ENCODE peak calls at places on chromosome 22, in eight cellular contexts. M is NB4; S is heart right ventricle; A is cardiac fibroblast; C is CD8-positive, alpha-beta T cell; X is tibial artery; V is HCT116; L is GM06990. Z is an unnamed sample.

GRCh38 chr22:36010090-36010489 is 18.5 kb downstream of the RBFOX2 start:
- DNase-seq in C (no peak), V (no peak), S (no peak), X (no peak), M (no peak), L (no peak), A (no peak), Z (no peak)

GRCh38 chr22:20602589-20603164 is 95.3 kb downstream of the MED15 start:
- DNase-seq in S (no peak), M (no peak), L (no peak), A (no peak), X (no peak), C (no peak), V (no peak), Z (no peak)

GRCh38 chr22:17930455-17931313 is 93.7 kb downstream of the MICAL3 start:
- DNase-seq in M (no peak), S (no peak), C (no peak), X (no peak), A (no peak), L (no peak), V (no peak), Z (no peak)

GRCh38 chr22:45125198-45125597 is 38.5 kb upstream of the NUP50 start:
- DNase-seq in S (no peak), V (no peak), M (no peak), C (no peak), L (no peak), X (no peak), A (peak), Z (no peak)

GRCh38 chr22:49183826-49184216 is 643.9 kb downstream of the BRD1 start:
- DNase-seq in C (no peak), A (no peak), S (no peak), M (peak), X (no peak), V (no peak), L (no peak), Z (no peak)

GRCh38 chr22:41919357-41920224 is 4.7 kb upstream of the SHISA8 start:
- DNase-seq in X (no peak), V (no peak), L (peak), C (no peak), M (peak), S (peak), A (peak), Z (peak)

GRCh38 chr22:27348634-27349033 is 452.9 kb downstream of the MN1 start:
- DNase-seq in C (no peak), S (no peak), X (no peak), V (no peak), A (peak), M (peak), L (no peak), Z (no peak)

GRCh38 chr22:35375031-35375430 is 5.9 kb upstream of the HMOX1 start:
- DNase-seq in S (no peak), M (peak), V (no peak), C (no peak), L (no peak), X (no peak), A (no peak), Z (no peak)

GRCh38 chr22:49853981-49854791 is 542 bp downstream of the ZBED4 start:
- DNase-seq in V (no peak), A (peak), S (peak), C (no peak), M (peak), L (peak), X (no peak), Z (peak)

DNA sequence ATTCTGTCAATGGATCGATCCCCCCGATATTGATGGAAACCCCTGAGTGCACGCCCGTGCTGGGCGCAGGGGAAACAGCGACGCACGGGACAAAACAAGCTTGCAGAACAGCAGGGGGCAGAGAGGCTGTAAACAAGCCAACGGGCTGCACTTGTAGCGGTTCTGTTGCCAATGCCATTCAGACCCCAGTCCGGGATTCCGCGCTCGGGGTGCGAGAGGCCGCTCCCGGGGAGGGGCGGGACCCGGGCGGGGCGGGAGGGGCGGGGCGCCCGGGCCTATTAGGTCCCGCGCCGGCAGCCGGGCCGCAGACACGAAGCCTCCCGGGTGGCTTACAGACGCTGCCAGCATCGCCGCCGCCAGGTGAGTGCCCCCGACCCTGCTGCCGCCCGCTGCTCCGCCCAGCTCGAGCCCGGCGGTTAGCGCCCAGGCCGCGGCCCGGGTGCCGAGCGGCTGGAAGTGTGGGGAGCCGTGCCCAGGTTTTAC is at the start of gene BIK:
- DNase-seq in V (no peak), A (peak), S (peak), X (no peak), C (peak), L (peak), M (peak), Z (peak)
- TF ChIP-seq CTCF in V (no peak), A (peak), S (no peak), X (no peak), C (peak), L (peak), M (peak), Z (peak)

DNA sequence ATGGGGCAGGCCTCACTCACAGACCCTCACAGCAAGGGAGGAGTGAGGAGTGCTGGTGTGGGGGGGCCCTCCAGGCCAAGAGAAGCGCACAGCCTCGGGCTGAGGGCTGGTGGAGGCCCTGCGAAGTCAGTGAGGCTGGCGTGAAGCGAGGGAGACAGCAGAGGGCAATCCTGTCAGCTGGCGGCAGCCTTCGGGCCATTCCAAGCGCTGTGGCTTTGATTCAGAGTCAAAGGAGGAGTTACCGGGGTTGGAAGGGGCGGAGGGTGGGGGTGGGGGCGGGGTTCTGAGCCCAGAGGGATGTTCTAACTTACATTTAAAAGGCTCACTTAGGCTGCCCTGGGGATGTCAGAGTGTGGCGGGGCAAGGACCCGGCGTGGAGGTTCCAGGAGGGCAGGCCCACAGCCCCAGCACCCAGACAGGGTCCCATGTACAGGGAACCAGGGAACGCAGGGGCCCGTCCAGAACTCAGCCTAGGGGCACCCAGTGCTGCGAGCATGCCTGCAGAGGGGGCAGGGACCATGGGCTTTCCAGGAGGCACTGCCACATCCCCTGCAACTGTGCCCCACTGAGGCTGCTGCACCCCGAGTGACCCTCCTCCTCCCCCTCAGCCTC is 39.5 kb upstream of the TTLL12 start:
- DNase-seq in L (no peak), V (no peak), A (peak), X (no peak), C (no peak), M (no peak), S (no peak), Z (no peak)
- TF ChIP-seq CTCF in L (no peak), V (no peak), A (no peak), X (no peak), C (no peak), M (no peak), S (no peak), Z (no peak)

GRCh38 chr22:31867386-31868153 is 76.8 kb upstream of the YWHAH start:
- DNase-seq in X (no peak), A (no peak), L (no peak), M (no peak), V (no peak), C (no peak), S (no peak), Z (no peak)

GRCh38 chr22:31872209-31872608 is 72.1 kb upstream of the YWHAH start:
- DNase-seq in M (peak), C (no peak), X (no peak), L (no peak), A (peak), V (no peak), S (no peak), Z (no peak)

GRCh38 chr22:31874821-31875220 is 69.5 kb upstream of the YWHAH start:
- DNase-seq in S (no peak), A (no peak), C (no peak), L (no peak), M (no peak), X (no peak), V (no peak), Z (no peak)

GRCh38 chr22:31871475-31871874 is 72.9 kb upstream of the YWHAH start:
- DNase-seq in X (no peak), S (no peak), C (no peak), M (no peak), A (no peak), L (no peak), V (no peak), Z (no peak)

GRCh38 chr22:31870890-31871289 is 73.4 kb upstream of the YWHAH start:
- DNase-seq in L (no peak), A (peak), V (no peak), X (no peak), C (no peak), M (no peak), S (no peak), Z (no peak)
- TF ChIP-seq CTCF in L (no peak), A (peak), V (no peak), X (no peak), C (no peak), M (no peak), S (no peak), Z (no peak)

DNA sequence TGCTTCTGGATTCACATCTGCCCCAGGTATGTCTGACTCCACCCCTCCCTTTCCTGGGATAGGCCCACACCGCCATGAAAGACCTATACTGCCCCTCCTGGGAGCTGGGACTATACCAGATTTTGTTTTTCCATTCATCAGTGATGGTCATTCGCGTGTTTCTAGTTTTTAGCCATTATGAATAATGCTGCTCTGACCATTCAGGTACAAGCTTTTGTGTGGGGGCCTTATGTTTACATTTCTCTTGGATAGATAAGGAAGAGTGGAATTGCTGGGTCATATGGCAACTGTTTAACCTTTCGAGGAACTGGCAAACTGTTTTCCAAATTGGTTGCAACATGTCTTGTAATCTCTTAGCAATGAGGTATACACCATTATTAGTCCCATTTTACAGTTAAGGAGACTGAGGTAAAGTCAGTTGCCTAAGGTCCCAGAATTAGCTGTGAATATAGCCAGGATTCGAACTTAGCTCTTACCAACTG is 1.2 kb upstream of the TBC1D10A start:
- DNase-seq in C (no peak), L (no peak), V (peak), A (no peak), M (no peak), X (no peak), S (no peak), Z (no peak)
- TF ChIP-seq CTCF in C (no peak), L (peak), V (peak), A (no peak), M (no peak), X (no peak), S (no peak), Z (no peak)